ENCODE peak calls at places on chromosome 4, in six cellular contexts. One of them, this sample, is unnamed.

GRCh38 chr4:106063009-106063408 is 167.7 kb downstream of the NPNT start:
- DNase-seq in brain microvascular endothelial cell: no peak
- DNase-seq in 8988T: no peak
- DNase-seq in cardiac fibroblast: peak; percentile 27
- DNase-seq in adrenal gland: no peak
- DNase-seq in WTC11: no peak
- DNase-seq in this sample: peak; percentile 42

GRCh38 chr4:177554966-177555574 is 112.8 kb upstream of the AGA start:
- DNase-seq in WTC11: no peak
- DNase-seq in adrenal gland: peak; percentile 58
- DNase-seq in cardiac fibroblast: peak; percentile 50
- DNase-seq in brain microvascular endothelial cell: peak; percentile 39
- DNase-seq in 8988T: no peak
- DNase-seq in this sample: peak; percentile 50

GRCh38 chr4:16079046-16079445 is 4.8 kb downstream of the PROM1 start:
- DNase-seq in cardiac fibroblast: peak; percentile 49
- DNase-seq in adrenal gland: no peak
- DNase-seq in WTC11: no peak
- DNase-seq in brain microvascular endothelial cell: no peak
- DNase-seq in 8988T: no peak
- DNase-seq in this sample: peak; percentile 18

GRCh38 chr4:7187691-7188090 is 4.6 kb upstream of the SORCS2 start:
- DNase-seq in cardiac fibroblast: no peak
- DNase-seq in adrenal gland: no peak
- DNase-seq in WTC11: no peak
- DNase-seq in 8988T: no peak
- DNase-seq in brain microvascular endothelial cell: no peak
- DNase-seq in this sample: no peak

GRCh38 chr4:111717916-111718315 is 427.3 kb upstream of the FAM241A start:
- DNase-seq in 8988T: no peak
- DNase-seq in cardiac fibroblast: no peak
- DNase-seq in adrenal gland: no peak
- DNase-seq in WTC11: no peak
- DNase-seq in brain microvascular endothelial cell: no peak
- DNase-seq in this sample: no peak

GRCh38 chr4:124566030-124566429 is 146.5 kb downstream of the ANKRD50 start:
- DNase-seq in WTC11: no peak
- DNase-seq in 8988T: no peak
- DNase-seq in cardiac fibroblast: no peak
- DNase-seq in adrenal gland: no peak
- DNase-seq in brain microvascular endothelial cell: no peak
- DNase-seq in this sample: no peak

GRCh38 chr4:94641702-94642560 is 115.8 kb upstream of the BMPR1B start:
- DNase-seq in WTC11: no peak
- DNase-seq in cardiac fibroblast: peak; percentile 84
- DNase-seq in brain microvascular endothelial cell: no peak
- DNase-seq in adrenal gland: no peak
- DNase-seq in 8988T: no peak
- DNase-seq in this sample: peak; percentile 47

GRCh38 chr4:117700111-117700892 is 334.0 kb upstream of the NDST3 start:
- DNase-seq in WTC11: no peak
- DNase-seq in adrenal gland: no peak
- DNase-seq in cardiac fibroblast: no peak
- DNase-seq in 8988T: no peak
- DNase-seq in brain microvascular endothelial cell: no peak
- DNase-seq in this sample: no peak

GRCh38 chr4:136651278-136651667 is 881.0 kb downstream of the PCDH18 start:
- DNase-seq in adrenal gland: no peak
- DNase-seq in cardiac fibroblast: peak; percentile 47
- DNase-seq in WTC11: no peak
- DNase-seq in brain microvascular endothelial cell: no peak
- DNase-seq in 8988T: no peak
- DNase-seq in this sample: no peak

GRCh38 chr4:183834252-183834651 is 70.9 kb upstream of the STOX2 start:
- DNase-seq in adrenal gland: no peak
- DNase-seq in WTC11: no peak
- DNase-seq in cardiac fibroblast: no peak
- DNase-seq in 8988T: no peak
- DNase-seq in brain microvascular endothelial cell: no peak
- DNase-seq in this sample: no peak

GRCh38 chr4:14580061-14580460 is 422.2 kb upstream of the CPEB2 start:
- DNase-seq in 8988T: no peak
- DNase-seq in WTC11: no peak
- DNase-seq in adrenal gland: no peak
- DNase-seq in cardiac fibroblast: no peak
- DNase-seq in brain microvascular endothelial cell: no peak
- DNase-seq in this sample: no peak